ENCODE peak calls at places on chromosome 21, in nine cellular contexts. W, B, J, R, V, O, I, N and P are unnamed samples.
A peak's percentile ranks its signal among the peaks of the same experiment; 100 is the strongest.

GRCh38 chr21:28975401-28975800 is 17.3 kb downstream of the LTN1 start:
- DNase-seq in W (peak; percentile 67), B (no peak), J (no peak), R (peak; percentile 50), V (no peak), O (no peak), I (no peak), N (peak; percentile 88), P (no peak)

GRCh38 chr21:31974454-31974985 is 101.7 kb downstream of the HUNK start:
- DNase-seq in W (no peak), B (no peak), J (no peak), R (no peak), V (peak; percentile 56), O (no peak), I (no peak), N (no peak), P (no peak)

GRCh38 chr21:37765501-37765900 is 150.8 kb downstream of the KCNJ6 start:
- DNase-seq in W (no peak), B (no peak), J (no peak), R (no peak), V (no peak), O (no peak), I (no peak), N (no peak), P (no peak)

GRCh38 chr21:42925114-42925907 is at the start of gene ERVH48-1:
- DNase-seq in W (no peak), B (no peak), J (no peak), R (no peak), V (no peak), O (no peak), I (no peak), N (no peak), P (no peak)

GRCh38 chr21:35779690-35780570 is 280.4 kb downstream of the SETD4 start:
- DNase-seq in W (peak; percentile 94), B (no peak), J (no peak), R (peak; percentile 60), V (no peak), O (no peak), I (no peak), N (peak; percentile 98), P (no peak)

GRCh38 chr21:16468191-16468590 is 738.4 kb downstream of the USP25 start:
- DNase-seq in W (peak; percentile 22), B (no peak), J (no peak), R (peak; percentile 27), V (no peak), O (no peak), I (no peak), N (peak; percentile 4), P (no peak)

GRCh38 chr21:42654179-42654912 is 925 bp downstream of the PDE9A start:
- DNase-seq in W (no peak), B (peak; percentile 75), J (no peak), R (peak; percentile 15), V (peak; percentile 57), O (no peak), I (peak; percentile 35), N (no peak), P (no peak)

GRCh38 chr21:34952701-34953100 is 96.4 kb downstream of the RUNX1 start:
- DNase-seq in W (no peak), B (no peak), J (no peak), R (no peak), V (no peak), O (no peak), I (no peak), N (no peak), P (no peak)

GRCh38 chr21:44415073-44416025 is 40.0 kb upstream of the LRRC3 start:
- DNase-seq in W (no peak), B (no peak), J (no peak), R (no peak), V (peak; percentile 26), O (no peak), I (no peak), N (no peak), P (peak; percentile 69)

GRCh38 chr21:41680444-41681335 is 86.2 kb downstream of the RIPK4 start:
- DNase-seq in W (no peak), B (no peak), J (no peak), R (no peak), V (no peak), O (no peak), I (no peak), N (no peak), P (no peak)

GRCh38 chr21:29788752-29789151 is 151.0 kb downstream of the GRIK1 start:
- DNase-seq in W (no peak), B (no peak), J (no peak), R (no peak), V (no peak), O (no peak), I (no peak), N (no peak), P (no peak)

GRCh38 chr21:41970099-41970391 is 16.2 kb upstream of the C2CD2 start:
- DNase-seq in W (no peak), B (no peak), J (peak; percentile 9), R (no peak), V (no peak), O (no peak), I (no peak), N (no peak), P (no peak)

GRCh38 chr21:38367646-38368045 is 110.9 kb downstream of the KCNJ15 start:
- DNase-seq in W (no peak), B (no peak), J (no peak), R (no peak), V (no peak), O (no peak), I (no peak), N (no peak), P (no peak)